ENCODE peak calls at places on chromosome 21, in four cellular contexts. T, J, A and C are unnamed samples.

GRCh38 chr21:26835027-26835713 is 10.0 kb downstream of the ADAMTS1 start:
- DNase-seq in T (no peak), J (no peak), A (no peak), C (peak)

GRCh38 chr21:42389449-42389835 is 6.4 kb downstream of the TMPRSS3 start:
- DNase-seq in T (peak), J (peak), A (no peak), C (no peak)

GRCh38 chr21:17732306-17732705 is 86.8 kb downstream of the C21orf91 start:
- DNase-seq in T (no peak), J (no peak), A (no peak), C (peak)

GRCh38 chr21:15121655-15122120 is 56.9 kb upstream of the NRIP1 start:
- DNase-seq in T (peak), J (no peak), A (no peak), C (peak)

GRCh38 chr21:41377715-41378114 is 15.9 kb downstream of the MX2 start:
- DNase-seq in T (peak), J (no peak), A (no peak), C (no peak)

GRCh38 chr21:30479259-30479658 is 908 bp downstream of the KRTAP19-1 start:
- DNase-seq in T (no peak), J (no peak), A (no peak), C (no peak)

GRCh38 chr21:43782741-43783700 is 6.4 kb upstream of the RRP1 start:
- DNase-seq in T (no peak), J (no peak), A (no peak), C (no peak)

GRCh38 chr21:21200103-21200938 is 202.1 kb downstream of the NCAM2 start:
- DNase-seq in T (no peak), J (no peak), A (no peak), C (peak)

GRCh38 chr21:44397431-44398031 is 44.1 kb downstream of the TRPM2 start:
- DNase-seq in T (peak), J (no peak), A (no peak), C (no peak)

GRCh38 chr21:14547834-14548513 is 1.9 kb upstream of the SAMSN1 start:
- DNase-seq in T (no peak), J (no peak), A (no peak), C (no peak)

GRCh38 chr21:26124421-26124833 is 46.1 kb downstream of the APP start:
- DNase-seq in T (no peak), J (no peak), A (no peak), C (peak)

GRCh38 chr21:29102791-29103257 is 27.6 kb upstream of the MAP3K7CL start:
- DNase-seq in T (no peak), J (no peak), A (no peak), C (peak)
- H2BK15ac ChIP-seq in T (no peak), J (no peak), A (no peak), C (no peak)

GRCh38 chr21:36030581-36031189 is 29.6 kb downstream of the SETD4 start:
- DNase-seq in T (no peak), J (no peak), A (no peak), C (no peak)
- H3K4me2 ChIP-seq in T (no peak), J (no peak), A (no peak), C (no peak)

GRCh38 chr21:38409907-38410306 is 88.4 kb downstream of the ERG start:
- DNase-seq in T (no peak), J (no peak), A (no peak), C (no peak)
- H2BK12ac ChIP-seq in T (no peak), J (no peak), A (no peak), C (no peak)

DNA sequence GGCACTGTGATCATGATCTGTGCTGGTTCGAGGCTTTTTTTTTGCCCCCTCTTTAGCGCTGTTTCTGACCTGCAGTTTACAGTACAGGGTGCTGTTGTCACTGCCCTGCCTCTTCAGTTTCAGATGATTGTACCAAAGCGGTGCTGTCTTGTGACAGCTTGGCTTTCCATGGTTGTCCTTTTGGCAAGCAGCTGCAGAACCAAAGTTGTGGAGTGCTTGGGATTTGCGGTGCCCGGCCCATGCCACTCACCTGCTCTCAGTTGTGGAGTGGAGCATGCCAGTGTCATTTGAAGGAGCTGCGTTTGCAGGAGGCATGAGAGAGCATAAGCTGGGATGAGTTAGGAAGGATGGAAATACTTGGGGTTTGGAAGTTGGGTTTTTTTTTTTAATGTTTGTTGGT is 48.4 kb downstream of the DOP1B start:
- DNase-seq in T (no peak), J (no peak), A (no peak), C (no peak)
- H2BK15ac ChIP-seq in T (no peak), J (no peak), A (no peak), C (no peak)

DNA sequence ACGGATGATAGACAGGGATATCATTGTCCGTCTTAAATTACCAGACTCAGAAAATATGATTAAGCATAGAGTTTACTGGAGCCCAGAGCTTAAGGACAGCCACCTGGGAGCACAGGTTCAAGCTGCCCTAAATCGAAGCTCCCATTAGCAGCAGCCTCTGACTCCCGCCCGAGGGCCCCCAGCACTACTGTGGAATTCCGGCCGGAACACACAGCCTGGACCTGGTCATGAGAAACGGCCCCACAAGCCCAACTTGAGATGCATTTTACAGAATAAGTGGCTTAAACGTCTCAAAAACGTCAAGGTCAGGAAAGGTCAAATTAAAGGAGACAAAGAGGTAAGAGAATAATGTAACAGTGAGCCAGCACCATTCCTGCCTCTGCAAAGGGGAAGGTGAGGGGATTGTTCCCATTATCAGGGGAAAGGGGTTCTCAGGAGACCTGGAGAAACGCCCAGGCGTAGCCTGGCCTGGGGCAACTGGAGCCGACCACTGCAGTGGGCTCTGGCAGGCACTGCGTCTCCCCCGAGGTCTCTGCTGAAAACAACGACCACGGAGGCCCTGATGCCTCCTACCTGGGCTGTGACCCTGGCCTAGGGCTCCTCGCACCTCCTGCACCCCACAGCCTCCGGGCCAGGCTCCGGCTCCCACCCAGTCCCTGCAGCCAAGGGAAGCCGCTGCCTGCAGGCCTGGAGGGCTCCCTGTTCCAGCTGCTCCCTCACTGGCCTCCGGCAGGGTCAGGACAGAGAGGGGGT is 11.5 kb upstream of the COL6A1 start:
- DNase-seq in T (no peak), J (no peak), A (no peak), C (no peak)
- H3K4me2 ChIP-seq in T (no peak), J (no peak), A (no peak), C (no peak)

GRCh38 chr21:31803039-31804007 is 69.5 kb upstream of the HUNK start:
- DNase-seq in T (no peak), J (no peak), A (no peak), C (no peak)
- H2BK12ac ChIP-seq in T (no peak), J (no peak), A (no peak), C (no peak)